ENCODE peak calls at places on chromosomes 12 and 14, in seven cellular contexts. N is AG08395, W is IMR-90, D is T-helper 9 cell, C is sigmoid colon, X is GM12892, E is fibroblast of the conjunctiva. A is an unnamed sample.

GRCh38 chr14:55944757-55945156 is 173.5 kb upstream of the PELI2 start:
- DNase-seq in D (no peak), C (no peak), E (no peak), W (no peak), X (no peak), N (no peak), A (no peak)

GRCh38 chr12:106138646-106139421 is at the start of gene NUAK1:
- DNase-seq in E (no peak), D (no peak), W (peak), N (peak), X (no peak), C (peak), A (peak)

GRCh38 chr12:61220337-61220736 is 1039.9 kb upstream of the USP15 start:
- DNase-seq in D (no peak), X (no peak), E (no peak), C (no peak), W (no peak), N (no peak), A (no peak)

GRCh38 chr12:19158909-19159308 is 29.4 kb downstream of the PLEKHA5 start:
- DNase-seq in W (peak), E (no peak), X (no peak), D (no peak), N (peak), C (no peak), A (no peak)

GRCh38 chr14:30299915-30300314 is 259.0 kb upstream of the G2E3 start:
- DNase-seq in C (no peak), W (no peak), X (no peak), D (no peak), N (no peak), E (no peak), A (no peak)

GRCh38 chr12:22874151-22874550 is 249.2 kb downstream of the ETNK1 start:
- DNase-seq in D (no peak), C (no peak), X (no peak), W (no peak), N (no peak), E (no peak), A (no peak)

GRCh38 chr12:118237908-118238307 is 102.0 kb downstream of the PEBP1 start:
- DNase-seq in N (peak), E (no peak), C (no peak), D (no peak), W (peak), X (no peak), A (no peak)

GRCh38 chr12:43836455-43836989 is 641 bp downstream of the TMEM117 start:
- DNase-seq in D (no peak), C (no peak), E (no peak), N (no peak), W (peak), X (no peak), A (no peak)

GRCh38 chr14:69891422-69891821 is 12.2 kb downstream of the SMOC1 start:
- DNase-seq in C (no peak), D (no peak), X (no peak), E (no peak), W (no peak), N (no peak), A (no peak)